ENCODE peak calls at places on chromosomes 2 and 18, in seven cellular contexts. One of them, this sample, is unnamed.

GRCh38 chr2:15146960-15147359 is 414.2 kb downstream of the NBAS start:
- DNase-seq in Calu3: no peak
- DNase-seq in B cell: no peak
- DNase-seq in WTC11: no peak
- DNase-seq in right atrium auricular region: no peak
- DNase-seq in fibroblast of the aortic adventitia: no peak
- DNase-seq in GM12865: no peak
- DNase-seq in this sample: no peak

GRCh38 chr2:227370791-227371312 is 8.3 kb downstream of the TM4SF20 start:
- DNase-seq in WTC11: no peak
- DNase-seq in fibroblast of the aortic adventitia: peak; percentile 97
- DNase-seq in right atrium auricular region: peak; percentile 68
- DNase-seq in B cell: no peak
- DNase-seq in Calu3: no peak
- DNase-seq in GM12865: no peak
- DNase-seq in this sample: no peak

GRCh38 chr2:217335341-217335966 is 475.6 kb upstream of the TNP1 start:
- DNase-seq in right atrium auricular region: no peak
- DNase-seq in WTC11: no peak
- DNase-seq in fibroblast of the aortic adventitia: no peak
- DNase-seq in B cell: no peak
- DNase-seq in GM12865: no peak
- DNase-seq in Calu3: peak; percentile 30
- DNase-seq in this sample: no peak

GRCh38 chr2:40401896-40402295 is 50.0 kb downstream of the SLC8A1 start:
- DNase-seq in right atrium auricular region: no peak
- DNase-seq in fibroblast of the aortic adventitia: peak; percentile 81
- DNase-seq in Calu3: peak; percentile 61
- DNase-seq in B cell: no peak
- DNase-seq in WTC11: no peak
- DNase-seq in GM12865: peak; percentile 7
- DNase-seq in this sample: no peak

GRCh38 chr2:7077660-7078278 is 160.6 kb downstream of the RNF144A start:
- DNase-seq in Calu3: no peak
- DNase-seq in right atrium auricular region: no peak
- DNase-seq in B cell: no peak
- DNase-seq in fibroblast of the aortic adventitia: no peak
- DNase-seq in WTC11: no peak
- DNase-seq in GM12865: no peak
- DNase-seq in this sample: no peak

GRCh38 chr2:229868794-229869193 is 53.0 kb downstream of the TRIP12 start:
- DNase-seq in Calu3: no peak
- DNase-seq in WTC11: no peak
- DNase-seq in GM12865: no peak
- DNase-seq in right atrium auricular region: no peak
- DNase-seq in fibroblast of the aortic adventitia: no peak
- DNase-seq in B cell: no peak
- DNase-seq in this sample: no peak

GRCh38 chr18:10797882-10798281 is 272.1 kb downstream of the NAPG start:
- DNase-seq in WTC11: peak; percentile 41
- DNase-seq in B cell: no peak
- DNase-seq in GM12865: peak; percentile 34
- DNase-seq in fibroblast of the aortic adventitia: no peak
- DNase-seq in right atrium auricular region: no peak
- DNase-seq in Calu3: no peak
- DNase-seq in this sample: no peak

GRCh38 chr18:47932603-47933002 is 2.1 kb upstream of the SMAD2 start:
- DNase-seq in right atrium auricular region: no peak
- DNase-seq in WTC11: no peak
- DNase-seq in fibroblast of the aortic adventitia: no peak
- DNase-seq in Calu3: peak; percentile 18
- DNase-seq in GM12865: no peak
- DNase-seq in B cell: no peak
- DNase-seq in this sample: no peak

GRCh38 chr2:172066394-172066863 is 18.9 kb upstream of the DLX1 start:
- DNase-seq in fibroblast of the aortic adventitia: no peak
- DNase-seq in WTC11: no peak
- DNase-seq in B cell: no peak
- DNase-seq in right atrium auricular region: no peak
- DNase-seq in GM12865: no peak
- DNase-seq in Calu3: no peak
- DNase-seq in this sample: no peak

GRCh38 chr2:85611705-85612587 is at the start of gene C2orf68:
- DNase-seq in GM12865: peak; percentile 94
- DNase-seq in Calu3: peak; percentile 92
- DNase-seq in WTC11: peak; percentile 92
- DNase-seq in fibroblast of the aortic adventitia: peak; percentile 79
- DNase-seq in B cell: peak; percentile 91
- DNase-seq in right atrium auricular region: peak; percentile 92
- DNase-seq in this sample: peak; percentile 95

GRCh38 chr2:99376254-99376864 is 39.2 kb downstream of the EIF5B start:
- DNase-seq in right atrium auricular region: no peak
- DNase-seq in fibroblast of the aortic adventitia: no peak
- DNase-seq in WTC11: no peak
- DNase-seq in B cell: no peak
- DNase-seq in GM12865: no peak
- DNase-seq in Calu3: no peak
- DNase-seq in this sample: no peak

GRCh38 chr2:99374747-99375146 is 37.6 kb downstream of the EIF5B start:
- DNase-seq in fibroblast of the aortic adventitia: no peak
- DNase-seq in Calu3: no peak
- DNase-seq in WTC11: no peak
- DNase-seq in right atrium auricular region: no peak
- DNase-seq in B cell: no peak
- DNase-seq in GM12865: no peak
- DNase-seq in this sample: no peak

GRCh38 chr2:99380376-99381010 is 43.3 kb downstream of the EIF5B start:
- DNase-seq in WTC11: no peak
- DNase-seq in Calu3: no peak
- DNase-seq in GM12865: peak; percentile 35
- DNase-seq in B cell: no peak
- DNase-seq in right atrium auricular region: no peak
- DNase-seq in fibroblast of the aortic adventitia: no peak
- DNase-seq in this sample: no peak

GRCh38 chr2:99382163-99382562 is 45.0 kb downstream of the EIF5B start:
- DNase-seq in WTC11: no peak
- DNase-seq in B cell: no peak
- DNase-seq in right atrium auricular region: no peak
- DNase-seq in GM12865: no peak
- DNase-seq in fibroblast of the aortic adventitia: no peak
- DNase-seq in Calu3: no peak
- DNase-seq in this sample: no peak

GRCh38 chr2:99377879-99378278 is 40.7 kb downstream of the EIF5B start:
- DNase-seq in GM12865: peak; percentile 40
- DNase-seq in right atrium auricular region: no peak
- DNase-seq in Calu3: no peak
- DNase-seq in WTC11: no peak
- DNase-seq in fibroblast of the aortic adventitia: no peak
- DNase-seq in B cell: no peak
- DNase-seq in this sample: no peak
- TF ChIP-seq CTCF in GM12865: no peak
- TF ChIP-seq CTCF in right atrium auricular region: no peak
- TF ChIP-seq CTCF in Calu3: no peak
- TF ChIP-seq CTCF in WTC11: no peak
- TF ChIP-seq CTCF in fibroblast of the aortic adventitia: no peak
- TF ChIP-seq CTCF in B cell: no peak
- TF ChIP-seq CTCF in this sample: no peak

DNA sequence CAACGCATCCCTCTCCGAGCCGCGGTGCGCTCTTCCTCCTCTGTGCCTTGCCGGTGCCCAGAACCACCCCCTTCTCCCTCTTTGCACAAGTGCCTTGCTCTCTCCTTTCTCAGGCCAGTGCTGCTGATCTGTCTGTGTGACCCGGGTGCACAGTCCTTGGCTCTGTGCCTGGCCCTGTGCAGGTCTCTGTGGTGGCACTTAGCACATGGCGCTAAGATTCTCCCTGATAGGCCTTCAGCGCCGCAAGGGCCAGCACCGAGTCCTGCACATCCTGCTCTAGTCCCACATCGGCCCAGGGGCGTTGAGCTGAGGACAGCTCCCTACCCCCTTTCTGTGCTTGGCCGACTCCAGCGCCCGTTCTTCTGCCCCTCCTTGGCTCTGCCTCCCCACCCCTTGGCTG is 136.1 kb downstream of the NEDD4L start:
- DNase-seq in right atrium auricular region: no peak
- DNase-seq in WTC11: no peak
- DNase-seq in fibroblast of the aortic adventitia: no peak
- DNase-seq in Calu3: no peak
- DNase-seq in B cell: no peak
- DNase-seq in GM12865: no peak
- DNase-seq in this sample: no peak
- TF ChIP-seq CTCF in right atrium auricular region: no peak
- TF ChIP-seq CTCF in WTC11: no peak
- TF ChIP-seq CTCF in fibroblast of the aortic adventitia: no peak
- TF ChIP-seq CTCF in Calu3: no peak
- TF ChIP-seq CTCF in B cell: no peak
- TF ChIP-seq CTCF in GM12865: no peak
- TF ChIP-seq CTCF in this sample: no peak

GRCh38 chr2:166417669-166418068 is 41.9 kb upstream of the SCN9A start:
- DNase-seq in B cell: no peak
- DNase-seq in right atrium auricular region: no peak
- DNase-seq in GM12865: peak; percentile 8
- DNase-seq in Calu3: no peak
- DNase-seq in fibroblast of the aortic adventitia: peak; percentile 39
- DNase-seq in WTC11: no peak
- DNase-seq in this sample: peak; percentile 3

GRCh38 chr2:166418853-166419615 is 43.3 kb upstream of the SCN9A start:
- DNase-seq in Calu3: no peak
- DNase-seq in WTC11: no peak
- DNase-seq in B cell: no peak
- DNase-seq in fibroblast of the aortic adventitia: no peak
- DNase-seq in right atrium auricular region: no peak
- DNase-seq in GM12865: no peak
- DNase-seq in this sample: no peak

GRCh38 chr2:166424841-166425240 is 49.1 kb upstream of the SCN9A start:
- DNase-seq in Calu3: no peak
- DNase-seq in fibroblast of the aortic adventitia: no peak
- DNase-seq in B cell: no peak
- DNase-seq in right atrium auricular region: no peak
- DNase-seq in GM12865: no peak
- DNase-seq in WTC11: no peak
- DNase-seq in this sample: no peak

GRCh38 chr2:166419616-166419934 is 43.8 kb upstream of the SCN9A start:
- DNase-seq in fibroblast of the aortic adventitia: peak; percentile 76
- DNase-seq in Calu3: no peak
- DNase-seq in GM12865: no peak
- DNase-seq in B cell: no peak
- DNase-seq in WTC11: no peak
- DNase-seq in right atrium auricular region: no peak
- DNase-seq in this sample: no peak
- TF ChIP-seq CTCF in fibroblast of the aortic adventitia: peak; percentile 64
- TF ChIP-seq CTCF in Calu3: no peak
- TF ChIP-seq CTCF in GM12865: no peak
- TF ChIP-seq CTCF in B cell: no peak
- TF ChIP-seq CTCF in WTC11: no peak
- TF ChIP-seq CTCF in right atrium auricular region: no peak
- TF ChIP-seq CTCF in this sample: peak; percentile 17

DNA sequence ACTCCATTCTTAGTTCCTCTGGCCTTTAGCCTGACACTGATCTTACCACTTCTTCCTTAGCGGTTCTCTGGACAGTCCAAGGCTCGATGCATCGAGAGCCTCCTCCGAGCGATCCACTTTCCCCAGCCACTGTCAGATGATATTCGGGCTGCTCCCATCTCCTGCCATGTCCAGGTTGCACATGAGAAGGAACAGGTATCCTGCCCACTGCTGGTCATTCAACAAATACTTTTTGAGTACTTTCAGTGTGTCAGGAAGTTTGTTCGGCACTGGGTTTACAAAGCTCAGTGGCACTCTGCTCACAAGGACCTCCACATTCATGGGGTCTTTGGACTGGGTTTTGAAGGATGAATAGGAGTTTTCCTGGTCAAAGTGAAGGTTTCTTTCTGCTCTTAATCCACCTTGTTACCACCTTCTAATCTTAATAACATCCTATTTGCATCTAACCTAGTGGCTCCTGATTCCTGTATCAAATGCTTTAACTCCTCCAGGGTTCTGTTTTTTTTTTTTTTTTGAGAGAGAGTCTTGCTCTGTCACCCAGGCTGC is 25.8 kb downstream of the GCKR start:
- DNase-seq in fibroblast of the aortic adventitia: no peak
- DNase-seq in Calu3: no peak
- DNase-seq in B cell: no peak
- DNase-seq in right atrium auricular region: no peak
- DNase-seq in WTC11: no peak
- DNase-seq in GM12865: no peak
- DNase-seq in this sample: no peak
- TF ChIP-seq CTCF in fibroblast of the aortic adventitia: no peak
- TF ChIP-seq CTCF in Calu3: no peak
- TF ChIP-seq CTCF in B cell: no peak
- TF ChIP-seq CTCF in right atrium auricular region: no peak
- TF ChIP-seq CTCF in WTC11: no peak
- TF ChIP-seq CTCF in GM12865: no peak
- TF ChIP-seq CTCF in this sample: no peak

GRCh38 chr18:63850010-63850409 is 37.5 kb upstream of the SERPINB2 start:
- DNase-seq in WTC11: peak; percentile 56
- DNase-seq in Calu3: peak; percentile 65
- DNase-seq in right atrium auricular region: no peak
- DNase-seq in GM12865: peak; percentile 41
- DNase-seq in B cell: no peak
- DNase-seq in fibroblast of the aortic adventitia: peak; percentile 30
- DNase-seq in this sample: no peak
- TF ChIP-seq CTCF in WTC11: no peak
- TF ChIP-seq CTCF in Calu3: peak; percentile 31
- TF ChIP-seq CTCF in right atrium auricular region: no peak
- TF ChIP-seq CTCF in GM12865: peak; percentile 28
- TF ChIP-seq CTCF in B cell: no peak
- TF ChIP-seq CTCF in fibroblast of the aortic adventitia: peak; percentile 53
- TF ChIP-seq CTCF in this sample: peak; percentile 46

DNA sequence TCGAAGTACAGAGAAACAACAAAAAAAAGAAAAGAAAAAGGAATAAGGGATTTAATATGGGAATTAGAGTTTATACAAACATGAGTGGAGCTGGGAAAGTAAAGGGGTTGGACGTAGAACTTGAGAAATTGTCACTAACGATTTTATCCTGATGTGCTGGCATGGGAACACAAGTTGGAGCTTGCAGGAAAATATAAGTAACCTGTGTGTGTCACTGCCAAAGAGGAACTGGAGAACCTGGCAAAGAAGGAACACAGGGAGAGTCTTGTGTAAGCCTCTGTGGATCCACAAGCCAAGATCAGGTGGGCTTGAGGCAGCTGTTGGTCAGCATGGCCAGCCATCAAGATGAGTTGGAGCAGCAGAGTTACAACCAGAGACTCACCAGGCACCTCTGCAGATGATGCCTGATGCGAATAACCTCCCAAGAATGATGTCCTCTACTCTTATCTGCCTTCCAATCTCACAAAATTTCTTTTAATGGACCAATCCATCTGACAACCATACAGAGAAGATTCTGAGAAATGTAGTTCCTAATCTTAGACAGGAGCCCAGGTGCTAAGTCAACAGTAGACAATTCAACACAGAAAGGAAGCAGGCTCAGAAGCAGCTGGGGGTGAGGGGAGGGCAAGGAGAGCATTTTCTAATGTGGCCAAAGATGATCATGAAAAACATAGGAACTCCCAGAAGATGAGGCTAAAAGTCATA is 77.0 kb upstream of the SPOPL start:
- DNase-seq in right atrium auricular region: no peak
- DNase-seq in B cell: no peak
- DNase-seq in WTC11: no peak
- DNase-seq in GM12865: no peak
- DNase-seq in fibroblast of the aortic adventitia: no peak
- DNase-seq in Calu3: no peak
- DNase-seq in this sample: no peak
- TF ChIP-seq CTCF in right atrium auricular region: no peak
- TF ChIP-seq CTCF in B cell: no peak
- TF ChIP-seq CTCF in WTC11: no peak
- TF ChIP-seq CTCF in GM12865: no peak
- TF ChIP-seq CTCF in fibroblast of the aortic adventitia: no peak
- TF ChIP-seq CTCF in Calu3: no peak
- TF ChIP-seq CTCF in this sample: no peak